ENCODE peak calls at places on chromosomes 6 and 20, in four cellular contexts. G is HepG2, B is GM12878, I is K562. F is an unnamed sample.

GRCh38 chr6:62367601-62368000 is 81.6 kb upstream of the KHDRBS2 start:
- DNase-seq in G (no peak), I (no peak), B (no peak), F (no peak)

GRCh38 chr20:45611054-45611453 is 18.5 kb upstream of the WFDC10A start:
- DNase-seq in B (no peak), I (no peak), G (no peak), F (no peak)

GRCh38 chr6:155493694-155494143 is 38.1 kb upstream of the NOX3 start:
- DNase-seq in B (peak), I (no peak), G (peak), F (no peak)

GRCh38 chr20:37757550-37757949 is 63.7 kb downstream of the CTNNBL1 start:
- DNase-seq in I (no peak), G (no peak), B (no peak), F (no peak)

GRCh38 chr6:25366785-25367657 is 87.8 kb downstream of the CARMIL1 start:
- DNase-seq in G (no peak), B (peak), I (no peak), F (no peak)

GRCh38 chr6:30647802-30648460 is 998 bp downstream of the C6orf136 start:
- DNase-seq in G (no peak), B (no peak), I (no peak), F (no peak)

GRCh38 chr6:149107973-149108372 is 209.5 kb upstream of the TAB2 start:
- DNase-seq in B (no peak), G (no peak), I (no peak), F (no peak)

GRCh38 chr6:34595332-34596090 is 39.4 kb upstream of the SPDEF start:
- DNase-seq in B (no peak), I (no peak), G (no peak), F (no peak)

GRCh38 chr6:9128970-9129369 is 693.6 kb upstream of the SLC35B3 start:
- DNase-seq in G (no peak), I (no peak), B (no peak), F (no peak)

GRCh38 chr6:54086439-54086838 is 24.8 kb upstream of the MLIP start:
- DNase-seq in I (no peak), G (no peak), B (no peak), F (no peak)
- TF ChIP-seq FOXK2 in I (no peak), G (no peak), B (no peak), F (no peak)

DNA sequence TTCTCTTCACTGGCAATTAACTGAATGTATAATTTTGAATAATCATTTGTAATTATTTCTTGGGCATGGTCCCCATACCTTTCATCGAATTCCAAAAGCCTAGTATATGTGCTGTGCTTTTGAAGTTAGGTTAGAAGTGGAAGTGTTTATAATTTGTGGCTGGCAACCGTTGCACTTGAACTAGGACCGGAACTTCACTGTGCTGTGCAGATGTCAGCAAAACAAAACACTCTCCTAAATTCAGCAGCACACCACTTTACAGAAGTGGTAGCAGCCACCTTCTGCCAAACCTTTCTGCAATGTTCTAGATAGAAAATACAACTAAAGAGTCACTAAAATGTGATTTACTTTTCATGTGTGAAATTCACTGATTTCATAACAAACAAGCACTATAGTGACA is 111.9 kb downstream of the FAM83B start:
- DNase-seq in I (no peak), B (no peak), G (no peak), F (no peak)
- TF ChIP-seq FOXK2 in I (no peak), B (no peak), G (no peak), F (no peak)

DNA sequence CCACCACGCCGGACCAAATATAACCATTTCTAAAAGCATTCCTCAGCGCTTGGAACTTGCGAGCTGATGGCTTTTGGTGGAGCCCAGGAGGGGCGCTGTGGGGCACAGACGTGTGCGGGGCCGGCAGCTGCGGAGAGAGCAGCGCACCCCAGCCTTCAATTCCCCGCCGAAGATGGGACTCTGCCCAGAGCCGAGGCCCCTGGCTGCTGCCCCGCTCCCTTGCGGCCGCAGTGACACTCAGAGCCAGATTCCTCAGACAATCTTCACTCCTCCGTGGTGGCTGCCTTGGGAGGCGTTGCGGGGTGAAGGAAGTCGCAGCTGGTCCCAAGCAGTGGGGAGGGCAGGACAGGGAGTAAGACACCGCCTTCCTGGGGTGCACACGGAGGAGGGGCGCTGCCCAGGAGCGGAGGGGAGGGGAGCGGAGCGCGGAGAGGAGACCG is 87.7 kb downstream of the TMEM242 start:
- DNase-seq in I (no peak), B (no peak), G (peak), F (no peak)
- TF ChIP-seq FOXK2 in I (no peak), B (no peak), G (no peak), F (no peak)

GRCh38 chr6:169960891-169961611 is 209.6 kb downstream of the ERMARD start:
- DNase-seq in G (no peak), B (no peak), I (no peak), F (no peak)
- TF ChIP-seq FOXK2 in G (no peak), B (no peak), I (no peak), F (no peak)

GRCh38 chr20:44600301-44600700 is 17.9 kb downstream of the PKIG start:
- DNase-seq in I (no peak), G (no peak), B (no peak), F (no peak)

GRCh38 chr20:44598413-44599290 is 16.3 kb downstream of the PKIG start:
- DNase-seq in B (no peak), G (no peak), I (no peak), F (peak)

GRCh38 chr20:44601801-44602204 is 19.4 kb downstream of the PKIG start:
- DNase-seq in I (no peak), G (no peak), B (no peak), F (no peak)

GRCh38 chr20:44599715-44600114 is 17.3 kb downstream of the PKIG start:
- DNase-seq in B (no peak), I (no peak), G (no peak), F (no peak)

DNA sequence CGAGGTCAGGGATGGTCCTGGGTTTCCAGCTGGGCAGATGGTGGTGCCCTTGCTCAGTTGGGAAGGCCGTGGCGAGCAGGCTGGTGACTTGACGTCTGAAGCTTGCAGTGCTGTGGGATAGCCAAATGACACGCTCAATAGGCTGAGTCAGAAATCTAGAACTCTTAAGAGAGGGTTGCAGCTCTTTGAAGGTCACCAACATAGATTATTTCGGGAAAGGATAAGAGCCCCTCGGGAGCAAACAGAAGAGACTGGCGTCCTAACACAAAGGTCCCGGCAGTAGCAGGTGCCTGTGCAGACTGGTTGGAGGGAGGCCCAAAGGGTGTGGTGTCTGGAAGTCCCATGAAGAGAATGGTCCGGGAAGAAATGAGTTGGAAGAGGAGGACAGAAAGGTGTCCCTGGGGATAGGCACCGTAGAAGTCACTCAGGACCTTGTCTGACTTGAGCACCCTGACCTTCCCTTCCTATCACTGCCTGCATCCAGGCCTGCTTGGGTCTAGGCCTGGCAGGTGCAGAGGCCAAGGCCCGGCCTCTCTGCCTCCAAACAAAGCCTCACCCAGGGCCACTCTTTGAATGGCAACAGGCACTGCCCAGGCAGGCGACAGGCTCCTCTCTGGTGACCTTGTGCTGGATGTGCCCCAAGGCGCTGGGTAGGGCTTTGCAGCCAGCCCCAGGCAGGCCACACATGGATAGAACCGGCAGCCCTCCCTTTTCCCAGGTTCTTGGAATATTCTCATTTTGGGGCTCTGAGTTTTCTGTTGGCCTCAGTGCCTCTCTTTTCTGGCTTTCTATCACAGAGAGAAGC is 18.6 kb downstream of the PKIG start:
- DNase-seq in I (no peak), G (no peak), B (no peak), F (no peak)
- TF ChIP-seq FOXK2 in I (no peak), G (no peak), B (no peak), F (no peak)

F was measured in HEK293T.